ENCODE peak calls at places on chromosomes 6 and 20, in four cellular contexts. Y is NCI-H748 treated with DMSO at 0.1 percent for 48 hours, S is A673, H is amygdala. P is an unnamed sample.

GRCh38 chr6:35391240-35391968 is 49.0 kb downstream of the PPARD start:
- DNase-seq in Y (no peak), S (no peak), H (no peak), P (no peak)

GRCh38 chr6:110033749-110034636 is 55.9 kb downstream of the GPR6 start:
- DNase-seq in Y (no peak), S (no peak), H (no peak), P (no peak)

GRCh38 chr6:66849843-66850242 is 1142.8 kb upstream of the EYS start:
- DNase-seq in Y (no peak), S (no peak), H (no peak), P (no peak)

GRCh38 chr6:132236281-132236680 is 165.0 kb downstream of the MOXD1 start:
- DNase-seq in H (no peak), S (no peak), Y (no peak), P (no peak)

GRCh38 chr20:41811456-41811855 is 193.3 kb upstream of the CHD6 start:
- DNase-seq in Y (no peak), S (no peak), H (no peak), P (no peak)

GRCh38 chr6:5085638-5086293 is 625 bp downstream of the PPP1R3G start:
- DNase-seq in S (peak; percentile 40), H (no peak), Y (peak; percentile 20), P (peak; percentile 68)

GRCh38 chr6:123007885-123008284 is 11.8 kb downstream of the CLVS2 start:
- DNase-seq in Y (peak; percentile 55), S (peak; percentile 51), H (no peak), P (no peak)

GRCh38 chr6:133341607-133342158 is 100.5 kb downstream of the EYA4 start:
- DNase-seq in S (peak; percentile 47), Y (peak; percentile 45), H (no peak), P (no peak)

GRCh38 chr6:71852951-71853350 is 33.4 kb upstream of the RIMS1 start:
- DNase-seq in Y (no peak), S (no peak), H (no peak), P (no peak)

GRCh38 chr20:53827996-53828672 is 234.5 kb upstream of the ZNF217 start:
- DNase-seq in H (no peak), S (peak; percentile 96), Y (no peak), P (no peak)

GRCh38 chr6:18584372-18584771 is 197.2 kb downstream of the RNF144B start:
- DNase-seq in S (no peak), Y (no peak), H (no peak), P (no peak)

GRCh38 chr6:70108230-70108629 is 194.7 kb downstream of the COL9A1 start:
- DNase-seq in S (peak; percentile 72), H (no peak), Y (peak; percentile 28), P (no peak)

GRCh38 chr6:152054441-152054840 is 247.0 kb downstream of the ESR1 start:
- DNase-seq in Y (no peak), S (no peak), H (no peak), P (no peak)

GRCh38 chr6:444653-445275 is 53.2 kb downstream of the IRF4 start:
- DNase-seq in Y (no peak), S (no peak), H (no peak), P (no peak)

GRCh38 chr6:26020983-26021349 is 58.4 kb downstream of the TRIM38 start:
- DNase-seq in Y (no peak), H (peak; percentile 53), S (no peak), P (peak; percentile 80)

GRCh38 chr6:22470454-22471368 is 98.7 kb upstream of the HDGFL1 start:
- DNase-seq in Y (peak; percentile 95), H (no peak), S (peak; percentile 35), P (no peak)

GRCh38 chr6:37311666-37312473 is 41.9 kb upstream of the RNF8 start:
- DNase-seq in S (no peak), H (no peak), Y (no peak), P (no peak)

GRCh38 chr6:62652692-62653328 is 366.8 kb upstream of the KHDRBS2 start:
- DNase-seq in S (peak; percentile 0), H (no peak), Y (no peak), P (no peak)

GRCh38 chr6:28922841-28923317 is 906 bp downstream of the TRIM27 start:
- DNase-seq in S (peak; percentile 18), Y (peak; percentile 53), H (peak; percentile 33), P (peak; percentile 65)

GRCh38 chr6:108207013-108207412 is 41.2 kb downstream of the NR2E1 start:
- DNase-seq in Y (no peak), H (no peak), S (no peak), P (no peak)

GRCh38 chr6:79427721-79428120 is 109.5 kb downstream of the LCA5 start:
- DNase-seq in Y (no peak), H (no peak), S (no peak), P (no peak)

GRCh38 chr20:32680544-32681174 is 6.9 kb upstream of the C20orf203 start:
- DNase-seq in S (no peak), H (no peak), Y (no peak), P (no peak)

GRCh38 chr6:90294989-90295853 is 1.4 kb downstream of the BACH2 start:
- DNase-seq in Y (no peak), H (no peak), S (peak; percentile 20), P (peak; percentile 75)

GRCh38 chr6:144063246-144063743 is 32.1 kb downstream of the SF3B5 start:
- DNase-seq in Y (no peak), S (no peak), H (no peak), P (no peak)

GRCh38 chr20:39082686-39083085 is 120.5 kb downstream of the DHX35 start:
- DNase-seq in H (no peak), S (no peak), Y (no peak), P (no peak)